ENCODE peak calls at places on chromosomes 2 and 18, in five cellular contexts. One of them, this sample, is unnamed. For H3K9me3, the result is how much of the 10 kb centered on the place peaks cover.

GRCh38 chr2:17830053-17831034 is 14.1 kb downstream of the MSGN1 start:
- DNase-seq in PC-3: peak
- DNase-seq in left lung: peak
- DNase-seq in body of pancreas: peak
- DNase-seq in astrocyte: peak
- DNase-seq in this sample: no peak

GRCh38 chr2:62014102-62014501 is 108.6 kb downstream of the COMMD1 start:
- DNase-seq in body of pancreas: peak
- DNase-seq in astrocyte: peak
- DNase-seq in left lung: no peak
- DNase-seq in PC-3: peak
- DNase-seq in this sample: no peak

GRCh38 chr2:44218771-44219170 is 50.1 kb downstream of the PPM1B start:
- DNase-seq in body of pancreas: no peak
- DNase-seq in left lung: no peak
- DNase-seq in astrocyte: no peak
- DNase-seq in PC-3: no peak
- DNase-seq in this sample: no peak

GRCh38 chr18:3409811-3410210 is 40.2 kb upstream of the TGIF1 start:
- DNase-seq in astrocyte: no peak
- DNase-seq in PC-3: no peak
- DNase-seq in left lung: no peak
- DNase-seq in body of pancreas: no peak
- DNase-seq in this sample: no peak

GRCh38 chr18:29594494-29594893 is 1417.6 kb upstream of the CDH2 start:
- DNase-seq in astrocyte: no peak
- DNase-seq in body of pancreas: no peak
- DNase-seq in left lung: no peak
- DNase-seq in PC-3: no peak
- DNase-seq in this sample: no peak

GRCh38 chr2:173402405-173402974 is 47.8 kb downstream of the CDCA7 start:
- DNase-seq in left lung: no peak
- DNase-seq in PC-3: peak
- DNase-seq in body of pancreas: peak
- DNase-seq in astrocyte: peak
- DNase-seq in this sample: peak

GRCh38 chr2:105592288-105592687 is 152.4 kb upstream of the NCK2 start:
- DNase-seq in body of pancreas: peak
- DNase-seq in PC-3: no peak
- DNase-seq in left lung: no peak
- DNase-seq in astrocyte: peak
- DNase-seq in this sample: no peak

GRCh38 chr2:120355867-120356266 is 9.9 kb downstream of the INHBB start:
- DNase-seq in astrocyte: no peak
- DNase-seq in body of pancreas: no peak
- DNase-seq in left lung: no peak
- DNase-seq in PC-3: no peak
- DNase-seq in this sample: no peak

GRCh38 chr18:63102941-63103744 is 216.4 kb downstream of the BCL2 start:
- DNase-seq in left lung: no peak
- DNase-seq in body of pancreas: no peak
- DNase-seq in astrocyte: no peak
- DNase-seq in PC-3: no peak
- DNase-seq in this sample: no peak

GRCh38 chr18:5095239-5095638 is 101.8 kb downstream of the AKAIN1 start:
- DNase-seq in left lung: no peak
- DNase-seq in PC-3: no peak
- DNase-seq in body of pancreas: no peak
- DNase-seq in astrocyte: no peak
- DNase-seq in this sample: no peak

GRCh38 chr2:212686285-212686895 is 147.8 kb upstream of the ERBB4 start:
- DNase-seq in PC-3: peak
- DNase-seq in body of pancreas: peak
- DNase-seq in astrocyte: peak
- DNase-seq in left lung: no peak
- DNase-seq in this sample: peak

GRCh38 chr2:46847185-46847710 is 68.4 kb downstream of the MCFD2 start:
- DNase-seq in astrocyte: peak
- DNase-seq in PC-3: peak
- DNase-seq in left lung: peak
- DNase-seq in body of pancreas: peak
- DNase-seq in this sample: no peak

GRCh38 chr2:96403481-96403880 is 67.9 kb downstream of the NCAPH start:
- DNase-seq in body of pancreas: no peak
- DNase-seq in astrocyte: no peak
- DNase-seq in left lung: no peak
- DNase-seq in PC-3: no peak
- DNase-seq in this sample: no peak

GRCh38 chr18:57802166-57802868 is 798 bp downstream of the ATP8B1 start:
- DNase-seq in left lung: peak
- DNase-seq in PC-3: no peak
- DNase-seq in astrocyte: no peak
- DNase-seq in body of pancreas: peak
- DNase-seq in this sample: no peak

GRCh38 chr2:177797808-177798207 is 274.8 kb downstream of the PDE11A start:
- DNase-seq in body of pancreas: no peak
- DNase-seq in left lung: no peak
- DNase-seq in astrocyte: no peak
- DNase-seq in PC-3: no peak
- DNase-seq in this sample: no peak

GRCh38 chr2:157746234-157746950 is 117.7 kb upstream of the ACVR1C start:
- DNase-seq in PC-3: no peak
- DNase-seq in astrocyte: peak
- DNase-seq in left lung: no peak
- DNase-seq in body of pancreas: no peak
- DNase-seq in this sample: no peak

GRCh38 chr2:85935746-85936208 is 47.0 kb upstream of the ST3GAL5 start:
- DNase-seq in left lung: no peak
- DNase-seq in astrocyte: peak
- DNase-seq in PC-3: peak
- DNase-seq in body of pancreas: no peak
- DNase-seq in this sample: no peak

GRCh38 chr2:173652731-173653426 is 298.2 kb downstream of the CDCA7 start:
- DNase-seq in PC-3: peak
- DNase-seq in astrocyte: peak
- DNase-seq in left lung: no peak
- DNase-seq in body of pancreas: no peak
- DNase-seq in this sample: no peak

GRCh38 chr2:44168684-44169154 is at the start of gene PPM1B:
- DNase-seq in PC-3: peak
- DNase-seq in body of pancreas: peak
- DNase-seq in astrocyte: no peak
- DNase-seq in left lung: peak
- DNase-seq in this sample: peak

GRCh38 chr2:60285476-60286316 is 267.8 kb downstream of the BCL11A start:
- DNase-seq in body of pancreas: no peak
- DNase-seq in left lung: no peak
- DNase-seq in astrocyte: no peak
- DNase-seq in PC-3: no peak
- DNase-seq in this sample: no peak

GRCh38 chr2:28691774-28692281 is 59.8 kb upstream of the PPP1CB start:
- DNase-seq in PC-3: peak
- DNase-seq in body of pancreas: peak
- DNase-seq in left lung: no peak
- DNase-seq in astrocyte: peak
- DNase-seq in this sample: no peak

GRCh38 chr2:67446504-67446911 is 49.4 kb downstream of the ETAA1 start:
- DNase-seq in PC-3: peak
- DNase-seq in left lung: no peak
- DNase-seq in body of pancreas: peak
- DNase-seq in astrocyte: peak
- DNase-seq in this sample: no peak

GRCh38 chr18:61334491-61334850 is 1.2 kb downstream of the CDH20 start:
- DNase-seq in PC-3: no peak
- DNase-seq in body of pancreas: no peak
- DNase-seq in astrocyte: no peak
- DNase-seq in left lung: peak
- DNase-seq in this sample: no peak

GRCh38 chr2:117985092-117985491 is 28.8 kb downstream of the CCDC93 start:
- DNase-seq in PC-3: no peak
- DNase-seq in left lung: no peak
- DNase-seq in astrocyte: no peak
- DNase-seq in body of pancreas: no peak
- DNase-seq in this sample: no peak

GRCh38 chr2:120738786-120739771 is 3.4 kb downstream of the GLI2 start:
- DNase-seq in body of pancreas: no peak
- DNase-seq in astrocyte: no peak
- DNase-seq in PC-3: peak
- DNase-seq in left lung: no peak
- DNase-seq in this sample: no peak

GRCh38 chr18:2907459-2908145 is 60.8 kb downstream of the EMILIN2 start:
- DNase-seq in PC-3: no peak
- DNase-seq in astrocyte: no peak
- DNase-seq in body of pancreas: no peak
- DNase-seq in left lung: no peak
- DNase-seq in this sample: no peak

GRCh38 chr2:98436734-98437133 is 7.9 kb upstream of the INPP4A start:
- DNase-seq in left lung: no peak
- DNase-seq in body of pancreas: no peak
- DNase-seq in astrocyte: no peak
- DNase-seq in PC-3: no peak
- DNase-seq in this sample: no peak
- H3K9me3 ChIP-seq in left lung: under half
- H3K9me3 ChIP-seq in body of pancreas: under half
- H3K9me3 ChIP-seq in astrocyte: under half
- H3K9me3 ChIP-seq in PC-3: under half
- H3K9me3 ChIP-seq in this sample: under half

DNA sequence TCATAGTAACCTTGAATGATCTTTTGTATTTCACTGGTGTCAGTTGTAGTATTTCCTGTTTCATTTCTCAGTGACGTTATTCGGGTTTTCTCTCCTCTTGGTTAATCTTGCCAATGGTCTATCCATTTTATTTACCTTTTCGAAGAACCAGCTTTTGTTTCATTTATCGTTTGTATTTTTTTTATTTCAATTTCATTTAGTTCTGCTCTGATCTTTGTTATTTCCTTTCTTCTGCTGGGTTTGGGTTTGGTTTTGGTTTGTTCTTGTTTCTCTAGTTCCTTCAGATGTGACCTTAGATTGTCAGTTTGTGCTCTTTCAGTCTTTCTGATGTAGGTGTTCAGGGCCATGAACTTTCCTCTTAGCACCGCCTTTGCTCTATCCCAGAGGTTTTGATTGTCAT is 36.7 kb downstream of the SP140 start:
- DNase-seq in astrocyte: no peak
- DNase-seq in body of pancreas: no peak
- DNase-seq in left lung: no peak
- DNase-seq in PC-3: no peak
- DNase-seq in this sample: no peak
- H3K27ac ChIP-seq in astrocyte: no peak
- H3K27ac ChIP-seq in body of pancreas: no peak
- H3K27ac ChIP-seq in left lung: no peak
- H3K27ac ChIP-seq in PC-3: no peak
- H3K27ac ChIP-seq in this sample: peak

GRCh38 chr18:36578871-36579270 is 249.9 kb downstream of the TPGS2 start:
- DNase-seq in body of pancreas: no peak
- DNase-seq in astrocyte: no peak
- DNase-seq in left lung: no peak
- DNase-seq in PC-3: no peak
- DNase-seq in this sample: no peak

GRCh38 chr18:36580874-36581750 is 247.7 kb downstream of the TPGS2 start:
- DNase-seq in body of pancreas: no peak
- DNase-seq in astrocyte: peak
- DNase-seq in PC-3: peak
- DNase-seq in left lung: no peak
- DNase-seq in this sample: no peak

GRCh38 chr18:36579311-36579710 is 249.5 kb downstream of the TPGS2 start:
- DNase-seq in left lung: no peak
- DNase-seq in PC-3: no peak
- DNase-seq in body of pancreas: no peak
- DNase-seq in astrocyte: no peak
- DNase-seq in this sample: no peak

GRCh38 chr18:36583155-36583745 is 245.6 kb downstream of the TPGS2 start:
- DNase-seq in body of pancreas: no peak
- DNase-seq in astrocyte: no peak
- DNase-seq in PC-3: no peak
- DNase-seq in left lung: no peak
- DNase-seq in this sample: no peak

GRCh38 chr18:36580266-36580665 is 248.5 kb downstream of the TPGS2 start:
- DNase-seq in body of pancreas: no peak
- DNase-seq in left lung: no peak
- DNase-seq in PC-3: no peak
- DNase-seq in astrocyte: peak
- DNase-seq in this sample: no peak
- TF ChIP-seq CTCF in body of pancreas: no peak
- TF ChIP-seq CTCF in left lung: no peak
- TF ChIP-seq CTCF in PC-3: no peak
- TF ChIP-seq CTCF in astrocyte: no peak
- TF ChIP-seq CTCF in this sample: no peak

DNA sequence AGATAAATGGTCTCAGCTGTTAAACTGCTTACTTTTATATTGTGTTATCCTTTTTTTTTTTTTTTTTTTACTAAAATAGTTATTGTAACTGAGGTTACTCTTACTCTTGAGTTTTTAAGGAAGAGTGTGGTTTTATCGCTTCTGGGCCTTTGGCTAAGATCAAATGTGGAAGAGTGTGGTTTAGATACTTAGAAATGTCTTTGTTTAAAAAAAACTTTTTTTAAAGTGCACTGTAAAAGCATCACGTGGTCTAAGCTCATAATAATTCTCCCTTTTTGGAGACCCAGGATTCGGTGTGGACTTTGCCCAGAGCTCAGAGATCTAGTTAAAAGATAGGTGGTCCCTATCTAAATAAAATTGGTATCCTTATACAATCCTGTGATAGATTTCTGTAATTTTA is 11.9 kb upstream of the OXER1 start:
- DNase-seq in astrocyte: no peak
- DNase-seq in body of pancreas: no peak
- DNase-seq in PC-3: no peak
- DNase-seq in left lung: no peak
- DNase-seq in this sample: no peak
- H3K9me3 ChIP-seq in astrocyte: under half
- H3K9me3 ChIP-seq in body of pancreas: under half
- H3K9me3 ChIP-seq in PC-3: under half
- H3K9me3 ChIP-seq in left lung: under half
- H3K9me3 ChIP-seq in this sample: under half

DNA sequence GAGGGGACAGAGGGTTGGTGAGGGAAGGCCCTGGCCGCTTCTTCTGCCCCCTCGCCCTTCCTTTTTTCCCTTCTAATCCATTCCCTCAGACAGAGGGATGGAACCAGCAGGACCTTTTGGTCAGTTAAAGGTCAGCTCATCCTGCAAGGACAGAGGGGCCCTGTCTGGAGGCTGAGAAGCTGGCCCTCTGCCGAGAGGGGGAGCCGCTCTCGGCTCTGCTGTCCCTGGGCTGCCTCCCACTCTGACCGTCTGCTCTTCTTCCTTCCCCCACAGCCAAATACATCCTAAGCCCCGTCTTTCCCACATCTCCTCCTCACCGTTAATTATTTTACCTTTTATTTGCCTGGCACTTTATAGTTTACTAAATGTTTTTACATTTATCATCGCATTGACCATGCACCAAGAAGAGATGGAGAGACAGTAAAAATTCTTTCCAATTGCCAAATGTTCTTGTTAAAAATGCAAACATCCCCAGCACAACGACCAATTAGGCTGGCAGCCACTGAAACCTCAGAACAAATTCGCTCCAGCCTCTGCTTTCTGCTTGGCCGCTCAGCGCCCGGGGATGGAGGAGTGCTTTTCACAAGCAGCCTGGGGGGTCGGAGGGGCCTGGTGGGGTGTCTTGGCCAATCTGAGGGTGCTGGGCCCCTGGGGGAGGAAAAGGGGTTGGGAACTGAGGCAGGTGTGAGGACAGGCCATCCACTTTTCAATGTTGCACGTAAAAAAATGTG is 123.8 kb downstream of the TNS1 start:
- DNase-seq in astrocyte: no peak
- DNase-seq in body of pancreas: no peak
- DNase-seq in left lung: no peak
- DNase-seq in PC-3: no peak
- DNase-seq in this sample: no peak
- H3K27ac ChIP-seq in astrocyte: no peak
- H3K27ac ChIP-seq in body of pancreas: no peak
- H3K27ac ChIP-seq in left lung: no peak
- H3K27ac ChIP-seq in PC-3: no peak
- H3K27ac ChIP-seq in this sample: no peak

This sample was measured in CD8-positive, alpha-beta T cell.